ENCODE peak calls at places on chromosomes 6 and 20, in ten cellular contexts. One of them, this sample, is unnamed.
A peak's percentile ranks its signal among the peaks of the same experiment; 100 is the strongest.

GRCh38 chr6:17964633-17965032 is 22.8 kb downstream of the KIF13A start:
- DNase-seq in spleen: no peak
- DNase-seq in suprapubic skin: no peak
- DNase-seq in breast epithelium: no peak
- DNase-seq in HL-60: no peak
- DNase-seq in H1: no peak
- DNase-seq in stomach: no peak
- DNase-seq in sigmoid colon: no peak
- DNase-seq in K562: no peak
- DNase-seq in SK-N-SH: no peak
- DNase-seq in this sample: no peak

GRCh38 chr6:16836186-16836981 is 75.1 kb upstream of the ATXN1 start:
- DNase-seq in spleen: no peak
- DNase-seq in suprapubic skin: no peak
- DNase-seq in breast epithelium: no peak
- DNase-seq in HL-60: no peak
- DNase-seq in H1: no peak
- DNase-seq in stomach: no peak
- DNase-seq in sigmoid colon: no peak
- DNase-seq in K562: no peak
- DNase-seq in SK-N-SH: no peak
- DNase-seq in this sample: peak; percentile 26

GRCh38 chr20:49700411-49701185 is 13.1 kb downstream of the B4GALT5 start:
- DNase-seq in spleen: no peak
- DNase-seq in suprapubic skin: no peak
- DNase-seq in breast epithelium: no peak
- DNase-seq in HL-60: peak; percentile 60
- DNase-seq in H1: no peak
- DNase-seq in stomach: no peak
- DNase-seq in sigmoid colon: no peak
- DNase-seq in K562: peak; percentile 69
- DNase-seq in SK-N-SH: no peak
- DNase-seq in this sample: no peak

GRCh38 chr6:140811642-140812041 is 1321.1 kb upstream of the GJE1 start:
- DNase-seq in spleen: no peak
- DNase-seq in suprapubic skin: no peak
- DNase-seq in breast epithelium: no peak
- DNase-seq in HL-60: no peak
- DNase-seq in H1: no peak
- DNase-seq in stomach: no peak
- DNase-seq in sigmoid colon: no peak
- DNase-seq in K562: no peak
- DNase-seq in SK-N-SH: no peak
- DNase-seq in this sample: no peak

GRCh38 chr20:50277064-50277415 is 86.4 kb downstream of the CEBPB start:
- DNase-seq in spleen: peak; percentile 73
- DNase-seq in suprapubic skin: no peak
- DNase-seq in breast epithelium: no peak
- DNase-seq in HL-60: no peak
- DNase-seq in H1: no peak
- DNase-seq in stomach: no peak
- DNase-seq in sigmoid colon: no peak
- DNase-seq in K562: no peak
- DNase-seq in SK-N-SH: no peak
- DNase-seq in this sample: no peak

GRCh38 chr6:5081955-5082354 is 3.2 kb upstream of the PPP1R3G start:
- DNase-seq in spleen: no peak
- DNase-seq in suprapubic skin: no peak
- DNase-seq in breast epithelium: no peak
- DNase-seq in HL-60: no peak
- DNase-seq in H1: no peak
- DNase-seq in stomach: no peak
- DNase-seq in sigmoid colon: no peak
- DNase-seq in K562: no peak
- DNase-seq in SK-N-SH: no peak
- DNase-seq in this sample: no peak

GRCh38 chr20:49937023-49937929 is 1.1 kb downstream of the RNF114 start:
- DNase-seq in spleen: peak; percentile 68
- DNase-seq in suprapubic skin: no peak
- DNase-seq in breast epithelium: no peak
- DNase-seq in HL-60: peak; percentile 73
- DNase-seq in H1: no peak
- DNase-seq in stomach: no peak
- DNase-seq in sigmoid colon: peak; percentile 63
- DNase-seq in K562: peak; percentile 38
- DNase-seq in SK-N-SH: peak; percentile 48
- DNase-seq in this sample: no peak

GRCh38 chr6:105058316-105058715 is 101.4 kb downstream of the LIN28B start:
- DNase-seq in spleen: no peak
- DNase-seq in suprapubic skin: no peak
- DNase-seq in breast epithelium: no peak
- DNase-seq in HL-60: no peak
- DNase-seq in H1: no peak
- DNase-seq in stomach: no peak
- DNase-seq in sigmoid colon: no peak
- DNase-seq in K562: no peak
- DNase-seq in SK-N-SH: no peak
- DNase-seq in this sample: no peak

GRCh38 chr6:150269857-150270223 is 99.0 kb upstream of the IYD start:
- DNase-seq in spleen: no peak
- DNase-seq in suprapubic skin: no peak
- DNase-seq in breast epithelium: no peak
- DNase-seq in HL-60: no peak
- DNase-seq in H1: peak; percentile 36
- DNase-seq in stomach: no peak
- DNase-seq in sigmoid colon: no peak
- DNase-seq in K562: peak; percentile 88
- DNase-seq in SK-N-SH: no peak
- DNase-seq in this sample: no peak

GRCh38 chr6:89675949-89676753 is 37.6 kb upstream of the LYRM2 start:
- DNase-seq in spleen: no peak
- DNase-seq in suprapubic skin: no peak
- DNase-seq in breast epithelium: no peak
- DNase-seq in HL-60: no peak
- DNase-seq in H1: no peak
- DNase-seq in stomach: no peak
- DNase-seq in sigmoid colon: no peak
- DNase-seq in K562: no peak
- DNase-seq in SK-N-SH: peak; percentile 10
- DNase-seq in this sample: no peak

GRCh38 chr6:148779142-148779562 is 32.3 kb downstream of the UST start:
- DNase-seq in spleen: no peak
- DNase-seq in suprapubic skin: no peak
- DNase-seq in breast epithelium: no peak
- DNase-seq in HL-60: peak; percentile 45
- DNase-seq in H1: no peak
- DNase-seq in stomach: no peak
- DNase-seq in sigmoid colon: no peak
- DNase-seq in K562: no peak
- DNase-seq in SK-N-SH: no peak
- DNase-seq in this sample: no peak

DNA sequence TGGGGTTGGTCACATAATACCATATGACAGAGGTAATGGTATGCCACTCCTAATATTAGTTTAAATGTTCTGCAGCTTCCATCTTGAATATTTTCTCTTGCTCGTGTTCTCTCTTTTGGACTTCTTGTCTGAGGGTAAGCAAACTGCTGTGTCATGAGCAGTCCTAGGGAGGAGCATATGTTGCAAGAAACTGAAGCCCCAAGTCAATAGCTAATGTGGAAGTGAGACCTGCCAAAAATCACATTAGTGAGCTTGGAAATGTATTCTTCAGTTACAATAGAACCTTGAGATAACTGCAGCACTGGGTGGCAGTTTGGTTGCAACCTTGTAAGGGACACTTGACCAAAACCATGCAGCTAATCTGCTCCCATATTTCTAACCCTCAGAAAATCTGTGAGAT is 178.2 kb upstream of the IMPG1 start:
- DNase-seq in spleen: no peak
- DNase-seq in suprapubic skin: no peak
- DNase-seq in breast epithelium: no peak
- DNase-seq in HL-60: peak; percentile 80
- DNase-seq in H1: no peak
- DNase-seq in stomach: no peak
- DNase-seq in sigmoid colon: no peak
- DNase-seq in K562: no peak
- DNase-seq in SK-N-SH: no peak
- DNase-seq in this sample: no peak
- TF ChIP-seq POLR2AphosphoS5 in spleen: no peak
- TF ChIP-seq POLR2AphosphoS5 in suprapubic skin: no peak
- TF ChIP-seq POLR2AphosphoS5 in breast epithelium: no peak
- TF ChIP-seq POLR2AphosphoS5 in HL-60: no peak
- TF ChIP-seq POLR2AphosphoS5 in H1: no peak
- TF ChIP-seq POLR2AphosphoS5 in stomach: no peak
- TF ChIP-seq POLR2AphosphoS5 in sigmoid colon: no peak
- TF ChIP-seq POLR2AphosphoS5 in K562: no peak
- TF ChIP-seq POLR2AphosphoS5 in SK-N-SH: no peak
- TF ChIP-seq POLR2AphosphoS5 in this sample: no peak

GRCh38 chr6:99110004-99110403 is 162.3 kb upstream of the FBXL4 start:
- DNase-seq in spleen: no peak
- DNase-seq in suprapubic skin: no peak
- DNase-seq in breast epithelium: no peak
- DNase-seq in HL-60: no peak
- DNase-seq in H1: no peak
- DNase-seq in stomach: no peak
- DNase-seq in sigmoid colon: peak; percentile 67
- DNase-seq in K562: no peak
- DNase-seq in SK-N-SH: no peak
- DNase-seq in this sample: no peak
- TF ChIP-seq POLR2AphosphoS5 in spleen: no peak
- TF ChIP-seq POLR2AphosphoS5 in suprapubic skin: no peak
- TF ChIP-seq POLR2AphosphoS5 in breast epithelium: no peak
- TF ChIP-seq POLR2AphosphoS5 in HL-60: no peak
- TF ChIP-seq POLR2AphosphoS5 in H1: no peak
- TF ChIP-seq POLR2AphosphoS5 in stomach: no peak
- TF ChIP-seq POLR2AphosphoS5 in sigmoid colon: peak; percentile 82
- TF ChIP-seq POLR2AphosphoS5 in K562: no peak
- TF ChIP-seq POLR2AphosphoS5 in SK-N-SH: no peak
- TF ChIP-seq POLR2AphosphoS5 in this sample: no peak

GRCh38 chr6:62086047-62086446 is 200.0 kb downstream of the KHDRBS2 start:
- DNase-seq in spleen: no peak
- DNase-seq in suprapubic skin: no peak
- DNase-seq in breast epithelium: no peak
- DNase-seq in HL-60: no peak
- DNase-seq in H1: no peak
- DNase-seq in stomach: no peak
- DNase-seq in sigmoid colon: no peak
- DNase-seq in K562: no peak
- DNase-seq in SK-N-SH: no peak
- DNase-seq in this sample: no peak
- TF ChIP-seq POLR2AphosphoS5 in spleen: no peak
- TF ChIP-seq POLR2AphosphoS5 in suprapubic skin: no peak
- TF ChIP-seq POLR2AphosphoS5 in breast epithelium: no peak
- TF ChIP-seq POLR2AphosphoS5 in HL-60: no peak
- TF ChIP-seq POLR2AphosphoS5 in H1: no peak
- TF ChIP-seq POLR2AphosphoS5 in stomach: no peak
- TF ChIP-seq POLR2AphosphoS5 in sigmoid colon: no peak
- TF ChIP-seq POLR2AphosphoS5 in K562: no peak
- TF ChIP-seq POLR2AphosphoS5 in SK-N-SH: no peak
- TF ChIP-seq POLR2AphosphoS5 in this sample: no peak

GRCh38 chr6:96795481-96795880 is 41.8 kb downstream of the GPR63 start:
- DNase-seq in spleen: no peak
- DNase-seq in suprapubic skin: no peak
- DNase-seq in breast epithelium: no peak
- DNase-seq in HL-60: no peak
- DNase-seq in H1: no peak
- DNase-seq in stomach: no peak
- DNase-seq in sigmoid colon: no peak
- DNase-seq in K562: no peak
- DNase-seq in SK-N-SH: no peak
- DNase-seq in this sample: no peak
- TF ChIP-seq POLR2AphosphoS5 in spleen: no peak
- TF ChIP-seq POLR2AphosphoS5 in suprapubic skin: no peak
- TF ChIP-seq POLR2AphosphoS5 in breast epithelium: no peak
- TF ChIP-seq POLR2AphosphoS5 in HL-60: no peak
- TF ChIP-seq POLR2AphosphoS5 in H1: no peak
- TF ChIP-seq POLR2AphosphoS5 in stomach: no peak
- TF ChIP-seq POLR2AphosphoS5 in sigmoid colon: no peak
- TF ChIP-seq POLR2AphosphoS5 in K562: no peak
- TF ChIP-seq POLR2AphosphoS5 in SK-N-SH: no peak
- TF ChIP-seq POLR2AphosphoS5 in this sample: no peak

GRCh38 chr6:155026366-155027045 is 31.4 kb downstream of the TIAM2 start:
- DNase-seq in spleen: no peak
- DNase-seq in suprapubic skin: no peak
- DNase-seq in breast epithelium: no peak
- DNase-seq in HL-60: no peak
- DNase-seq in H1: peak; percentile 15
- DNase-seq in stomach: peak; percentile 42
- DNase-seq in sigmoid colon: no peak
- DNase-seq in K562: no peak
- DNase-seq in SK-N-SH: no peak
- DNase-seq in this sample: no peak
- TF ChIP-seq POLR2AphosphoS5 in spleen: no peak
- TF ChIP-seq POLR2AphosphoS5 in suprapubic skin: peak; percentile 20
- TF ChIP-seq POLR2AphosphoS5 in breast epithelium: no peak
- TF ChIP-seq POLR2AphosphoS5 in HL-60: no peak
- TF ChIP-seq POLR2AphosphoS5 in H1: no peak
- TF ChIP-seq POLR2AphosphoS5 in stomach: no peak
- TF ChIP-seq POLR2AphosphoS5 in sigmoid colon: no peak
- TF ChIP-seq POLR2AphosphoS5 in K562: no peak
- TF ChIP-seq POLR2AphosphoS5 in SK-N-SH: peak; percentile 46
- TF ChIP-seq POLR2AphosphoS5 in this sample: no peak

GRCh38 chr6:47852727-47853126 is 70.9 kb downstream of the OPN5 start:
- DNase-seq in spleen: no peak
- DNase-seq in suprapubic skin: no peak
- DNase-seq in breast epithelium: no peak
- DNase-seq in HL-60: no peak
- DNase-seq in H1: no peak
- DNase-seq in stomach: no peak
- DNase-seq in sigmoid colon: no peak
- DNase-seq in K562: no peak
- DNase-seq in SK-N-SH: no peak
- DNase-seq in this sample: no peak

GRCh38 chr6:47859132-47859531 is 77.3 kb downstream of the OPN5 start:
- DNase-seq in spleen: no peak
- DNase-seq in suprapubic skin: no peak
- DNase-seq in breast epithelium: no peak
- DNase-seq in HL-60: no peak
- DNase-seq in H1: no peak
- DNase-seq in stomach: no peak
- DNase-seq in sigmoid colon: no peak
- DNase-seq in K562: no peak
- DNase-seq in SK-N-SH: no peak
- DNase-seq in this sample: no peak

GRCh38 chr6:47854996-47855395 is 73.2 kb downstream of the OPN5 start:
- DNase-seq in spleen: no peak
- DNase-seq in suprapubic skin: no peak
- DNase-seq in breast epithelium: no peak
- DNase-seq in HL-60: no peak
- DNase-seq in H1: no peak
- DNase-seq in stomach: no peak
- DNase-seq in sigmoid colon: no peak
- DNase-seq in K562: no peak
- DNase-seq in SK-N-SH: no peak
- DNase-seq in this sample: no peak

GRCh38 chr6:47853766-47854165 is 71.9 kb downstream of the OPN5 start:
- DNase-seq in spleen: no peak
- DNase-seq in suprapubic skin: no peak
- DNase-seq in breast epithelium: no peak
- DNase-seq in HL-60: no peak
- DNase-seq in H1: no peak
- DNase-seq in stomach: no peak
- DNase-seq in sigmoid colon: no peak
- DNase-seq in K562: no peak
- DNase-seq in SK-N-SH: no peak
- DNase-seq in this sample: no peak
- TF ChIP-seq POLR2AphosphoS5 in spleen: no peak
- TF ChIP-seq POLR2AphosphoS5 in suprapubic skin: no peak
- TF ChIP-seq POLR2AphosphoS5 in breast epithelium: no peak
- TF ChIP-seq POLR2AphosphoS5 in HL-60: no peak
- TF ChIP-seq POLR2AphosphoS5 in H1: no peak
- TF ChIP-seq POLR2AphosphoS5 in stomach: no peak
- TF ChIP-seq POLR2AphosphoS5 in sigmoid colon: no peak
- TF ChIP-seq POLR2AphosphoS5 in K562: no peak
- TF ChIP-seq POLR2AphosphoS5 in SK-N-SH: no peak
- TF ChIP-seq POLR2AphosphoS5 in this sample: no peak

This sample was measured in GM12891.